ENCODE peak calls at places on chromosomes 3 and 15, in seven cellular contexts. C is activated T-cell treated with anti-CD3 and anti-CD28 coated beads for 4 hours; G is cardiac muscle cell; D is effector CD4-positive, alpha-beta T cell; V is ecto neural progenitor cell; S is HT-29; Q is fibroblast of mammary gland. U is an unnamed sample.

GRCh38 chr15:62748175-62748574 is 294.4 kb upstream of the TPM1 start:
- DNase-seq in C (no peak), G (no peak), D (no peak), V (no peak), S (no peak), Q (no peak), U (no peak)

GRCh38 chr3:156643729-156644389 is 30.5 kb upstream of the TIPARP start:
- DNase-seq in C (no peak), G (peak), D (no peak), V (no peak), S (no peak), Q (peak), U (no peak)

GRCh38 chr3:190178779-190179178 is 58.1 kb upstream of the P3H2 start:
- DNase-seq in C (no peak), G (no peak), D (no peak), V (no peak), S (no peak), Q (no peak), U (no peak)

GRCh38 chr3:114351822-114352145 is 58.0 kb downstream of the TIGIT start:
- DNase-seq in C (no peak), G (no peak), D (no peak), V (no peak), S (no peak), Q (no peak), U (no peak)

GRCh38 chr15:89196994-89197393 is 24.4 kb downstream of the RLBP1 start:
- DNase-seq in C (no peak), G (no peak), D (no peak), V (no peak), S (no peak), Q (no peak), U (no peak)

GRCh38 chr3:170418422-170419300 is at the start of gene CLDN11:
- DNase-seq in C (no peak), G (peak), D (no peak), V (peak), S (no peak), Q (peak), U (no peak)

GRCh38 chr15:77632760-77633133 is at the start of gene LINGO1:
- DNase-seq in C (no peak), G (peak), D (no peak), V (peak), S (no peak), Q (peak), U (no peak)

GRCh38 chr15:88141490-88141889 is 115.0 kb downstream of the NTRK3 start:
- DNase-seq in C (no peak), G (no peak), D (no peak), V (no peak), S (no peak), Q (no peak), U (no peak)

GRCh38 chr3:134847349-134847748 is 52.3 kb downstream of the EPHB1 start:
- DNase-seq in C (no peak), G (no peak), D (no peak), V (no peak), S (no peak), Q (peak), U (no peak)

GRCh38 chr3:116806351-116806750 is 96.8 kb downstream of the TUSC7 start:
- DNase-seq in C (no peak), G (no peak), D (no peak), V (no peak), S (no peak), Q (no peak), U (no peak)

GRCh38 chr15:70158996-70159355 is 61.3 kb upstream of the TLE3 start:
- DNase-seq in C (no peak), G (no peak), D (no peak), V (no peak), S (no peak), Q (no peak), U (no peak)

GRCh38 chr3:35291837-35292236 is 347.5 kb upstream of the ARPP21 start:
- DNase-seq in C (no peak), G (no peak), D (no peak), V (no peak), S (no peak), Q (no peak), U (no peak)

GRCh38 chr15:67716171-67716570 is 109.1 kb upstream of the SKOR1 start:
- DNase-seq in C (no peak), G (no peak), D (no peak), V (no peak), S (no peak), Q (no peak), U (no peak)

GRCh38 chr15:85408270-85408746 is 27.9 kb downstream of the AKAP13 start:
- DNase-seq in C (peak), G (no peak), D (no peak), V (no peak), S (no peak), Q (no peak), U (no peak)

GRCh38 chr3:13173186-13173585 is 100.0 kb upstream of the IQSEC1 start:
- DNase-seq in C (no peak), G (no peak), D (no peak), V (no peak), S (no peak), Q (no peak), U (no peak)

GRCh38 chr3:25437953-25438352 is 9.9 kb downstream of the RARB start:
- DNase-seq in C (no peak), G (no peak), D (no peak), V (no peak), S (no peak), Q (no peak), U (no peak)

GRCh38 chr3:81742581-81742980 is 18.9 kb downstream of the GBE1 start:
- DNase-seq in C (no peak), G (no peak), D (no peak), V (no peak), S (no peak), Q (no peak), U (no peak)

GRCh38 chr3:127002195-127003174 is 19.6 kb downstream of the PLXNA1 start:
- DNase-seq in C (no peak), G (peak), D (no peak), V (peak), S (peak), Q (peak), U (peak)

GRCh38 chr3:166445865-166446264 is 608.6 kb upstream of the BCHE start:
- DNase-seq in C (no peak), G (no peak), D (no peak), V (no peak), S (no peak), Q (no peak), U (no peak)

GRCh38 chr3:129052675-129053074 is 7.9 kb upstream of the GP9 start:
- DNase-seq in C (no peak), G (peak), D (no peak), V (peak), S (peak), Q (no peak), U (peak)

GRCh38 chr15:51649659-51650521 is 27.3 kb upstream of the DMXL2 start:
- DNase-seq in C (peak), G (peak), D (peak), V (no peak), S (peak), Q (peak), U (no peak)

GRCh38 chr3:190863119-190863465 is 598 bp upstream of the GMNC start:
- DNase-seq in C (no peak), G (no peak), D (no peak), V (no peak), S (no peak), Q (peak), U (no peak)

GRCh38 chr3:154954750-154955149 is 125.4 kb upstream of the MME start:
- DNase-seq in C (no peak), G (peak), D (no peak), V (no peak), S (peak), Q (peak), U (no peak)

GRCh38 chr3:98274914-98275313 is 7.4 kb upstream of the OR5H2 start:
- DNase-seq in C (no peak), G (no peak), D (no peak), V (no peak), S (no peak), Q (no peak), U (no peak)

GRCh38 chr3:176321099-176321498 is 876.2 kb downstream of the TBL1XR1 start:
- DNase-seq in C (no peak), G (no peak), D (no peak), V (no peak), S (no peak), Q (no peak), U (no peak)

GRCh38 chr3:108182339-108182738 is 39.9 kb downstream of the IFT57 start:
- DNase-seq in C (no peak), G (no peak), D (no peak), V (no peak), S (no peak), Q (peak), U (no peak)

U was measured in left lobe of liver.